ENCODE peak calls at places on chromosomes 7 and 10, in ten cellular contexts. One of them, this sample, is unnamed.

GRCh38 chr10:107814865-107815487 is 650.5 kb upstream of the SORCS1 start:
- DNase-seq in D721Med: no peak
- DNase-seq in left cardiac atrium: peak
- DNase-seq in SJSA1: peak
- DNase-seq in SK-MEL-5: peak
- DNase-seq in occipital lobe: peak
- DNase-seq in fibroblast of pulmonary artery: peak
- DNase-seq in T-helper 2 cell: no peak
- DNase-seq in iPS DF 6.9: peak
- DNase-seq in activated T-helper 9 cell treated with anti-CD3 and anti-CD28 coated beads, Interleukin-2, amount 50 U/mL, for 16 hours: no peak
- DNase-seq in this sample: peak

GRCh38 chr7:139902436-139903102 is 73.5 kb downstream of the TBXAS1 start:
- DNase-seq in fibroblast of pulmonary artery: no peak
- DNase-seq in SK-MEL-5: no peak
- DNase-seq in iPS DF 6.9: no peak
- DNase-seq in activated T-helper 9 cell treated with anti-CD3 and anti-CD28 coated beads, Interleukin-2, amount 50 U/mL, for 16 hours: no peak
- DNase-seq in SJSA1: no peak
- DNase-seq in D721Med: no peak
- DNase-seq in T-helper 2 cell: no peak
- DNase-seq in occipital lobe: no peak
- DNase-seq in left cardiac atrium: no peak
- DNase-seq in this sample: peak

GRCh38 chr7:64959072-64959747 is 31.6 kb downstream of the ZNF117 start:
- DNase-seq in SJSA1: no peak
- DNase-seq in SK-MEL-5: no peak
- DNase-seq in T-helper 2 cell: no peak
- DNase-seq in occipital lobe: no peak
- DNase-seq in iPS DF 6.9: no peak
- DNase-seq in left cardiac atrium: no peak
- DNase-seq in fibroblast of pulmonary artery: no peak
- DNase-seq in activated T-helper 9 cell treated with anti-CD3 and anti-CD28 coated beads, Interleukin-2, amount 50 U/mL, for 16 hours: no peak
- DNase-seq in D721Med: no peak
- DNase-seq in this sample: no peak

GRCh38 chr10:133467286-133467911 is 13.7 kb downstream of the SCART1 start:
- DNase-seq in SK-MEL-5: no peak
- DNase-seq in activated T-helper 9 cell treated with anti-CD3 and anti-CD28 coated beads, Interleukin-2, amount 50 U/mL, for 16 hours: no peak
- DNase-seq in T-helper 2 cell: no peak
- DNase-seq in left cardiac atrium: no peak
- DNase-seq in iPS DF 6.9: no peak
- DNase-seq in D721Med: no peak
- DNase-seq in occipital lobe: no peak
- DNase-seq in SJSA1: no peak
- DNase-seq in fibroblast of pulmonary artery: no peak
- DNase-seq in this sample: no peak

GRCh38 chr10:46544989-46545791 is 11.3 kb downstream of the GPRIN2 start:
- DNase-seq in activated T-helper 9 cell treated with anti-CD3 and anti-CD28 coated beads, Interleukin-2, amount 50 U/mL, for 16 hours: no peak
- DNase-seq in T-helper 2 cell: no peak
- DNase-seq in iPS DF 6.9: no peak
- DNase-seq in fibroblast of pulmonary artery: peak
- DNase-seq in left cardiac atrium: peak
- DNase-seq in D721Med: no peak
- DNase-seq in occipital lobe: no peak
- DNase-seq in SJSA1: no peak
- DNase-seq in SK-MEL-5: peak
- DNase-seq in this sample: no peak

GRCh38 chr7:27174077-27175004 is at the start of gene HOXA10:
- DNase-seq in T-helper 2 cell: peak
- DNase-seq in D721Med: no peak
- DNase-seq in SK-MEL-5: no peak
- DNase-seq in iPS DF 6.9: no peak
- DNase-seq in occipital lobe: no peak
- DNase-seq in SJSA1: peak
- DNase-seq in activated T-helper 9 cell treated with anti-CD3 and anti-CD28 coated beads, Interleukin-2, amount 50 U/mL, for 16 hours: no peak
- DNase-seq in fibroblast of pulmonary artery: no peak
- DNase-seq in left cardiac atrium: no peak
- DNase-seq in this sample: no peak

GRCh38 chr10:80760914-80761371 is 223.2 kb downstream of the SH2D4B start:
- DNase-seq in T-helper 2 cell: no peak
- DNase-seq in left cardiac atrium: no peak
- DNase-seq in SJSA1: no peak
- DNase-seq in iPS DF 6.9: no peak
- DNase-seq in SK-MEL-5: no peak
- DNase-seq in activated T-helper 9 cell treated with anti-CD3 and anti-CD28 coated beads, Interleukin-2, amount 50 U/mL, for 16 hours: no peak
- DNase-seq in D721Med: no peak
- DNase-seq in occipital lobe: no peak
- DNase-seq in fibroblast of pulmonary artery: no peak
- DNase-seq in this sample: no peak

GRCh38 chr7:21064698-21065648 is 278.3 kb upstream of the SP8 start:
- DNase-seq in T-helper 2 cell: no peak
- DNase-seq in occipital lobe: no peak
- DNase-seq in iPS DF 6.9: no peak
- DNase-seq in fibroblast of pulmonary artery: no peak
- DNase-seq in D721Med: no peak
- DNase-seq in SK-MEL-5: no peak
- DNase-seq in activated T-helper 9 cell treated with anti-CD3 and anti-CD28 coated beads, Interleukin-2, amount 50 U/mL, for 16 hours: no peak
- DNase-seq in SJSA1: no peak
- DNase-seq in left cardiac atrium: no peak
- DNase-seq in this sample: no peak

GRCh38 chr7:1368682-1369571 is 90.3 kb downstream of the MICALL2 start:
- DNase-seq in occipital lobe: no peak
- DNase-seq in left cardiac atrium: no peak
- DNase-seq in SJSA1: peak
- DNase-seq in fibroblast of pulmonary artery: no peak
- DNase-seq in iPS DF 6.9: peak
- DNase-seq in D721Med: peak
- DNase-seq in SK-MEL-5: peak
- DNase-seq in T-helper 2 cell: no peak
- DNase-seq in activated T-helper 9 cell treated with anti-CD3 and anti-CD28 coated beads, Interleukin-2, amount 50 U/mL, for 16 hours: no peak
- DNase-seq in this sample: no peak

GRCh38 chr7:139387594-139387993 is 27.9 kb downstream of the LUC7L2 start:
- DNase-seq in iPS DF 6.9: no peak
- DNase-seq in SJSA1: no peak
- DNase-seq in activated T-helper 9 cell treated with anti-CD3 and anti-CD28 coated beads, Interleukin-2, amount 50 U/mL, for 16 hours: no peak
- DNase-seq in T-helper 2 cell: no peak
- DNase-seq in D721Med: no peak
- DNase-seq in fibroblast of pulmonary artery: no peak
- DNase-seq in left cardiac atrium: no peak
- DNase-seq in occipital lobe: no peak
- DNase-seq in SK-MEL-5: no peak
- DNase-seq in this sample: no peak

GRCh38 chr10:101237908-101238731 is 8.9 kb upstream of the LBX1 start:
- DNase-seq in T-helper 2 cell: no peak
- DNase-seq in left cardiac atrium: no peak
- DNase-seq in SK-MEL-5: no peak
- DNase-seq in occipital lobe: no peak
- DNase-seq in iPS DF 6.9: no peak
- DNase-seq in SJSA1: no peak
- DNase-seq in D721Med: no peak
- DNase-seq in activated T-helper 9 cell treated with anti-CD3 and anti-CD28 coated beads, Interleukin-2, amount 50 U/mL, for 16 hours: no peak
- DNase-seq in fibroblast of pulmonary artery: no peak
- DNase-seq in this sample: no peak